ENCODE peak calls at places on chromosomes 4 and X, in five cellular contexts. E, F, O, A and W are unnamed samples.

GRCh38 chrX:156005144-156005543 is 7.6 kb downstream of the IL9R start:
- DNase-seq in E (no peak), F (no peak), O (no peak), A (no peak), W (no peak)

GRCh38 chrX:36348509-36348908 is 429.0 kb downstream of the CFAP47 start:
- DNase-seq in E (no peak), F (no peak), O (no peak), A (no peak), W (no peak)

GRCh38 chrX:44937606-44938005 is 64.6 kb downstream of the KDM6A start:
- DNase-seq in E (no peak), F (no peak), O (no peak), A (no peak), W (no peak)

GRCh38 chr4:3524920-3525319 is 7.3 kb downstream of the LRPAP1 start:
- DNase-seq in E (no peak), F (no peak), O (no peak), A (peak; percentile 7), W (no peak)

GRCh38 chr4:2741626-2742025 is 14.5 kb downstream of the TNIP2 start:
- DNase-seq in E (peak; percentile 21), F (no peak), O (no peak), A (no peak), W (no peak)

GRCh38 chr4:168150651-168151050 is 58.3 kb downstream of the ANXA10 start:
- DNase-seq in E (no peak), F (no peak), O (no peak), A (no peak), W (no peak)

GRCh38 chr4:4542824-4543485 is 1.1 kb upstream of the STX18 start:
- DNase-seq in E (no peak), F (no peak), O (no peak), A (no peak), W (no peak)

GRCh38 chrX:148649145-148649645 is 148.8 kb downstream of the AFF2 start:
- DNase-seq in E (no peak), F (no peak), O (no peak), A (no peak), W (no peak)

GRCh38 chr4:177005801-177006230 is 213.1 kb upstream of the VEGFC start:
- DNase-seq in E (no peak), F (no peak), O (no peak), A (no peak), W (no peak)

GRCh38 chrX:2572740-2573139 is 72.0 kb upstream of the DHRSX start:
- DNase-seq in E (no peak), F (no peak), O (no peak), A (no peak), W (no peak)

GRCh38 chr4:133152330-133152791 is 3.3 kb downstream of the PCDH10 start:
- DNase-seq in E (no peak), F (no peak), O (no peak), A (no peak), W (no peak)

GRCh38 chr4:3418029-3418762 is 23.6 kb upstream of the HGFAC start:
- DNase-seq in E (no peak), F (no peak), O (no peak), A (no peak), W (peak; percentile 21)

GRCh38 chr4:94332983-94333590 is 9.5 kb downstream of the HPGDS start:
- DNase-seq in E (no peak), F (no peak), O (no peak), A (no peak), W (no peak)

GRCh38 chrX:68721546-68721945 is 74.1 kb downstream of the STARD8 start:
- DNase-seq in E (no peak), F (no peak), O (no peak), A (no peak), W (no peak)

GRCh38 chrX:70479970-70480659 is 35.5 kb downstream of the DLG3 start:
- DNase-seq in E (peak; percentile 41), F (no peak), O (no peak), A (peak; percentile 65), W (no peak)

GRCh38 chrX:130091976-130092522 is 18.2 kb downstream of the ELF4 start:
- DNase-seq in E (no peak), F (no peak), O (peak; percentile 48), A (no peak), W (peak; percentile 85)

GRCh38 chr4:37664696-37665095 is 21.5 kb downstream of the RELL1 start:
- DNase-seq in E (no peak), F (no peak), O (no peak), A (no peak), W (no peak)

GRCh38 chr4:96016615-96017299 is 176.9 kb downstream of the PDHA2 start:
- DNase-seq in E (no peak), F (no peak), O (no peak), A (no peak), W (no peak)

GRCh38 chrX:15600745-15601144 is at the start of gene ACE2:
- DNase-seq in E (no peak), F (no peak), O (no peak), A (no peak), W (no peak)

GRCh38 chr4:185591679-185592141 is 56.4 kb upstream of the PDLIM3 start:
- DNase-seq in E (no peak), F (no peak), O (no peak), A (no peak), W (no peak)

GRCh38 chrX:143664302-143664701 is 28.4 kb upstream of the SLITRK4 start:
- DNase-seq in E (no peak), F (no peak), O (no peak), A (no peak), W (peak; percentile 34)

GRCh38 chr4:9938933-9939332 is 82.4 kb downstream of the SLC2A9 start:
- DNase-seq in E (no peak), F (no peak), O (no peak), A (no peak), W (no peak)

GRCh38 chrX:140525448-140525847 is 20.6 kb upstream of the SOX3 start:
- DNase-seq in E (no peak), F (no peak), O (no peak), A (no peak), W (no peak)

GRCh38 chr4:151321586-151321985 is 3.8 kb downstream of the SH3D19 start:
- DNase-seq in E (no peak), F (no peak), O (no peak), A (no peak), W (no peak)

GRCh38 chr4:30757357-30757756 is 37.2 kb downstream of the PCDH7 start:
- DNase-seq in E (no peak), F (no peak), O (no peak), A (no peak), W (no peak)

GRCh38 chrX:119617511-119618164 is 11.4 kb upstream of the NKRF start:
- DNase-seq in E (no peak), F (no peak), O (no peak), A (no peak), W (peak; percentile 69)

GRCh38 chr4:77911842-77912450 is 49.3 kb downstream of the MRPL1 start:
- DNase-seq in E (no peak), F (no peak), O (no peak), A (no peak), W (no peak)

GRCh38 chr4:4919926-4920325 is 60.5 kb downstream of the MSX1 start:
- DNase-seq in E (no peak), F (no peak), O (no peak), A (no peak), W (no peak)

GRCh38 chrX:123424546-123424945 is 240.5 kb downstream of the GRIA3 start:
- DNase-seq in E (no peak), F (no peak), O (no peak), A (no peak), W (no peak)